ENCODE peak calls at places on chromosomes 1 and 21, in four cellular contexts. P is uterus, G is neural crest cell, O is A549. L is an unnamed sample.
A peak's percentile ranks its signal among the peaks of the same experiment; 100 is the strongest.

GRCh38 chr1:43705334-43705733 is 2.0 kb upstream of the ST3GAL3 start:
- DNase-seq in P (no peak), G (no peak), O (no peak), L (no peak)

GRCh38 chr1:55363261-55363660 is 148.1 kb upstream of the USP24 start:
- DNase-seq in P (no peak), G (no peak), O (no peak), L (no peak)

GRCh38 chr1:76330993-76331603 is 256.6 kb downstream of the ST6GALNAC3 start:
- DNase-seq in P (no peak), G (peak; percentile 19), O (peak; percentile 61), L (peak; percentile 33)

GRCh38 chr1:110338200-110339039 is 757 bp upstream of the RBM15 start:
- DNase-seq in P (peak; percentile 95), G (peak; percentile 87), O (peak; percentile 100), L (peak; percentile 92)

GRCh38 chr21:36743446-36743845 is 44.5 kb downstream of the SIM2 start:
- DNase-seq in P (no peak), G (no peak), O (no peak), L (no peak)

GRCh38 chr21:21332492-21332891 is 334.3 kb downstream of the NCAM2 start:
- DNase-seq in P (no peak), G (no peak), O (no peak), L (no peak)

GRCh38 chr1:68542586-68542985 is 45.7 kb upstream of the DEPDC1 start:
- DNase-seq in P (no peak), G (no peak), O (no peak), L (no peak)

GRCh38 chr1:206535853-206536188 is 28.5 kb downstream of the RASSF5 start:
- DNase-seq in P (no peak), G (no peak), O (no peak), L (no peak)

GRCh38 chr1:9191216-9191615 is 43.4 kb upstream of the H6PD start:
- DNase-seq in P (no peak), G (no peak), O (no peak), L (no peak)

GRCh38 chr21:31409849-31410762 is 66.0 kb upstream of the TIAM1 start:
- DNase-seq in P (no peak), G (no peak), O (no peak), L (no peak)

GRCh38 chr1:226778657-226779058 is 39.6 kb upstream of the ITPKB start:
- DNase-seq in P (peak; percentile 60), G (no peak), O (no peak), L (no peak)

GRCh38 chr1:29861446-29861845 is 625.1 kb downstream of the PTPRU start:
- DNase-seq in P (no peak), G (no peak), O (no peak), L (no peak)

GRCh38 chr1:84402060-84402459 is 3.8 kb downstream of the DNASE2B start:
- DNase-seq in P (no peak), G (no peak), O (no peak), L (no peak)

GRCh38 chr1:237877628-237878027 is 13.1 kb downstream of the ZP4 start:
- DNase-seq in P (no peak), G (no peak), O (no peak), L (no peak)

GRCh38 chr1:168811213-168811612 is 82.2 kb upstream of the DPT start:
- DNase-seq in P (no peak), G (no peak), O (peak; percentile 34), L (no peak)

GRCh38 chr1:33244143-33244808 is 12.0 kb upstream of the ZNF362 start:
- DNase-seq in P (no peak), G (no peak), O (no peak), L (no peak)

GRCh38 chr21:41321908-41322495 is 5.4 kb downstream of the FAM3B start:
- DNase-seq in P (no peak), G (no peak), O (no peak), L (no peak)

GRCh38 chr1:86430376-86430775 is 6.4 kb downstream of the CLCA2 start:
- DNase-seq in P (no peak), G (no peak), O (no peak), L (no peak)

GRCh38 chr21:42219606-42220137 is 732 bp downstream of the ABCG1 start:
- DNase-seq in P (no peak), G (no peak), O (no peak), L (peak; percentile 39)

GRCh38 chr1:186236921-186237320 is 138.1 kb downstream of the TPR start:
- DNase-seq in P (no peak), G (no peak), O (peak; percentile 77), L (no peak)

GRCh38 chr1:41482906-41483895 is 1.3 kb downstream of the EDN2 start:
- DNase-seq in P (no peak), G (no peak), O (no peak), L (no peak)

GRCh38 chr1:160797861-160798273 is 1.9 kb downstream of the LY9 start:
- DNase-seq in P (no peak), G (no peak), O (no peak), L (no peak)

GRCh38 chr1:16122361-16122881 is 33.4 kb downstream of the EPHA2 start:
- DNase-seq in P (no peak), G (no peak), O (no peak), L (no peak)

GRCh38 chr1:247332215-247332900 is 691 bp upstream of the ZNF496 start:
- DNase-seq in P (peak; percentile 57), G (peak; percentile 41), O (peak; percentile 53), L (peak; percentile 69)
- TF ChIP-seq CTCF in P (no peak), G (no peak), O (no peak), L (no peak)

DNA sequence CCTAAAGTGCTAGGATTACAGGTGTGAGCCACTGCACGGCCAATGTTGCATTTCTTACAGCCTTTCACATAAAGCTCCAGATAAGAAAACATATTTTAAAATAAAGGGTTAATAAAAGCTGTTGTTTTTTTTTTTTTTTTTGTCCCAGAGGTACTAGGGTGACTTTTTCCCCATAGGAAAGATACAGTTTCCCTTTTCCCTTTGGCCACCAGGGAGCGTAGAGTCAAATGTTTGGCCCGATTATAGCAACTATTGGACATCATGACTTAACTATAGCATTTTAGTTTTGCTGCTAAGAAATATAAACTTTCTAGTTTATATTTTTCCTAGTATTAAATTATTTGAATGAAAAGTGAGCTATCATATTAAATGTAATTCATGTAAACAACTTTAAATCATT is 31.4 kb downstream of the GRIK3 start:
- DNase-seq in P (no peak), G (no peak), O (no peak), L (no peak)
- TF ChIP-seq CTCF in P (no peak), G (no peak), O (no peak), L (no peak)

DNA sequence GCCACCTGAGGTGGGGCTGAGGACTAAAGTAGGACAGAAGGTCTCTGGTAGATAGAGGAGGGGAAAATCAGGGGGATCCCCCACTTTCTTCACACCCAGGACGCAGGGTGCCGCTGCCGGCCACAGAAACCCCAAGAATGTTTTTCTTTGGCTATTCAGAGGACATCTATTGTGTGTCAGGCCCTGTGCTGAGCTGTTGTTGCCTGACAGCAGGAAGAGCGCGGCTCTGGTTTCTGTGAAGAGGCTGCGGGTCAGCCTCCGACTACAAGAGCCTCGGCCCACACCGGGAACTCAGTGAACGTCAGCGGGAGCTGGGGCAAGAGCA is 407 bp upstream of the PIGV start:
- DNase-seq in P (no peak), G (no peak), O (no peak), L (no peak)
- TF ChIP-seq CTCF in P (no peak), G (no peak), O (no peak), L (no peak)

GRCh38 chr1:111723871-111724270 is 15.3 kb downstream of the INKA2 start:
- DNase-seq in P (no peak), G (no peak), O (no peak), L (no peak)
- TF ChIP-seq CTCF in P (no peak), G (no peak), O (no peak), L (no peak)

DNA sequence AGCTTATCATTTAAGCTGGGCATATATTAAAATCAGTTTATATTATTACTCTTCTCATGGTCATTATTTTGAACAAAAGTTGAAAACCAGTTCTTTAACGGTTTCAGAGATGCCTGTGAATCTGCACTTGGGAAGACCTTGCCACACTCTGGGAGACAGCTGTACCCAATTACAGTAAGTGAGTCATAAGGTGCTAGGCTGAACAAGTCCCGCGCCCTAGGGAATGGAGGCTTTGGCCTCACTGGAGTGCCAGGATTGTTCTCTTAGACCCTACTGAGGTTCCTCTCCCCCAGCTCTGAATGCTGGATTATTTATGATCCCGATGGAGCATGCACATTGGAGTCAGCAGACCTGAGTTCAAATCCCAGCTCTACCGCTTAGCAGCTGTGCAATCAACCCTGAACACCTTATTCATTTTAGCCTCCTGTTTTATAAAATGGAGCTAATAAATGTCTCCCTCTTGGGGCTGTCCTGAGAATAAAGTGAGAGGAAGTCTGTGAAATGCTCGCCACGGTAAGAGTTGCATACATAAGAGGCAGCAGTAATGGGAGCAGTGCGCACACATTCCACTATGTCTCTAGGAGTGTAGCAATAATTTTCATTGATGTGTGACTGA is 266.2 kb downstream of the FOXD2 start:
- DNase-seq in P (no peak), G (no peak), O (peak; percentile 28), L (no peak)
- TF ChIP-seq CTCF in P (no peak), G (peak; percentile 44), O (no peak), L (no peak)